ENCODE peak calls at places on chromosomes 11 and 22, in ten cellular contexts. I is Kasumi-1, V is astrocyte of the spinal cord, M is nephron progenitor cell, U is caudate nucleus, R is fibroblast of the conjunctiva, X is iris pigment epithelial cell, H is EL, A is AG08395, Z is HFF-Myc. S is an unnamed sample.
A peak's percentile ranks its signal among the peaks of the same experiment; 100 is the strongest.

GRCh38 chr11:10511046-10511711 is 29.8 kb downstream of the RNF141 start:
- DNase-seq in A (no peak), V (no peak), I (no peak), H (no peak), R (no peak), U (no peak), X (no peak), Z (no peak), M (peak; percentile 26), S (no peak)

GRCh38 chr11:66907751-66908173 is 50.4 kb downstream of the PC start:
- DNase-seq in M (peak; percentile 49), U (no peak), A (no peak), V (no peak), R (no peak), H (no peak), I (no peak), Z (no peak), X (peak; percentile 17), S (no peak)

GRCh38 chr11:56855217-56855616 is 106.7 kb upstream of the OR9G4 start:
- DNase-seq in M (no peak), Z (no peak), V (no peak), H (no peak), R (no peak), U (no peak), X (no peak), I (no peak), A (no peak), S (no peak)

GRCh38 chr11:75450826-75451783 is 18.1 kb upstream of the KLHL35 start:
- DNase-seq in M (peak; percentile 65), V (no peak), Z (no peak), A (no peak), I (peak; percentile 2), H (no peak), R (no peak), U (no peak), X (no peak), S (peak; percentile 54)

GRCh38 chr22:37657590-37658132 is 862 bp upstream of the PDXP start:
- DNase-seq in V (no peak), Z (no peak), I (peak; percentile 8), M (no peak), A (peak; percentile 37), R (no peak), U (no peak), X (peak; percentile 25), H (peak; percentile 44), S (no peak)

GRCh38 chr11:99739464-99740089 is 718.8 kb downstream of the CNTN5 start:
- DNase-seq in A (peak; percentile 1), H (peak; percentile 15), I (peak; percentile 68), V (peak; percentile 72), U (no peak), Z (no peak), X (peak; percentile 55), R (peak; percentile 10), M (peak; percentile 36), S (peak; percentile 32)

GRCh38 chr22:35134637-35135036 is 68.7 kb downstream of the ISX start:
- DNase-seq in X (no peak), M (no peak), V (no peak), Z (no peak), H (no peak), R (no peak), A (no peak), I (no peak), U (no peak), S (no peak)

GRCh38 chr22:24128631-24129601 is 52.4 kb upstream of the SUSD2 start:
- DNase-seq in V (no peak), U (no peak), X (no peak), M (no peak), A (no peak), Z (no peak), R (no peak), I (peak; percentile 10), H (no peak), S (no peak)

GRCh38 chr22:25661067-25661466 is 80.9 kb upstream of the MYO18B start:
- DNase-seq in Z (no peak), H (no peak), I (no peak), A (no peak), R (peak; percentile 17), M (no peak), X (no peak), U (no peak), V (no peak), S (no peak)

GRCh38 chr11:103488579-103488978 is 379.4 kb downstream of the DYNC2H1 start:
- DNase-seq in V (no peak), U (no peak), I (no peak), M (no peak), X (no peak), R (no peak), Z (no peak), H (no peak), A (no peak), S (no peak)

GRCh38 chr11:68354181-68354872 is 41.9 kb downstream of the LRP5 start:
- DNase-seq in R (peak; percentile 53), Z (peak; percentile 63), V (peak; percentile 93), I (no peak), H (peak; percentile 95), U (no peak), X (peak; percentile 83), M (no peak), A (peak; percentile 98), S (peak; percentile 48)

GRCh38 chr22:20299736-20300136 is 20.1 kb downstream of the DGCR6L start:
- DNase-seq in H (no peak), X (peak; percentile 34), U (no peak), A (no peak), M (no peak), Z (no peak), V (peak; percentile 3), R (no peak), I (no peak), S (no peak)

GRCh38 chr11:27213232-27213660 is 149.8 kb downstream of the CCDC34 start:
- DNase-seq in M (no peak), X (peak; percentile 89), I (no peak), R (peak; percentile 80), V (peak; percentile 92), H (peak; percentile 95), A (peak; percentile 78), Z (peak; percentile 98), U (no peak), S (no peak)

GRCh38 chr11:83464181-83464580 is 178.0 kb upstream of the CCDC90B start:
- DNase-seq in I (no peak), H (no peak), U (no peak), A (no peak), V (no peak), Z (no peak), R (no peak), X (no peak), M (no peak), S (no peak)

GRCh38 chr11:116072776-116073175 is 568.6 kb upstream of the CADM1 start:
- DNase-seq in M (peak; percentile 32), V (no peak), I (no peak), R (no peak), X (no peak), H (no peak), Z (no peak), A (no peak), U (no peak), S (peak; percentile 48)

GRCh38 chr22:49549256-49549655 is 278.4 kb downstream of the BRD1 start:
- DNase-seq in H (no peak), U (no peak), V (no peak), I (no peak), X (no peak), Z (no peak), R (no peak), A (no peak), M (no peak), S (no peak)

GRCh38 chr11:107732327-107733051 is 20.6 kb upstream of the SLN start:
- DNase-seq in U (no peak), I (no peak), X (no peak), V (no peak), R (no peak), Z (no peak), A (no peak), H (no peak), M (no peak), S (no peak)

GRCh38 chr11:13054278-13054677 is 45.2 kb downstream of the RASSF10 start:
- DNase-seq in H (peak; percentile 52), R (no peak), V (no peak), A (no peak), M (no peak), U (no peak), I (no peak), X (no peak), Z (no peak), S (no peak)

GRCh38 chr22:33726294-33726711 is 194.0 kb downstream of the LARGE1 start:
- DNase-seq in H (no peak), X (no peak), M (no peak), U (no peak), V (peak; percentile 1), Z (peak; percentile 66), R (no peak), A (peak; percentile 71), I (no peak), S (no peak)

GRCh38 chr22:38169116-38169515 is 12.5 kb downstream of the PLA2G6 start:
- DNase-seq in V (no peak), A (no peak), R (no peak), Z (no peak), U (no peak), M (no peak), I (no peak), X (no peak), H (no peak), S (no peak)

GRCh38 chr22:40024201-40025061 is 29.7 kb downstream of the FAM83F start:
- DNase-seq in H (peak; percentile 66), R (peak; percentile 32), I (peak; percentile 74), V (peak; percentile 47), M (peak; percentile 77), Z (peak; percentile 26), A (peak; percentile 85), X (peak; percentile 56), U (no peak), S (peak; percentile 80)

GRCh38 chr11:17021550-17021949 is 7.3 kb upstream of the PLEKHA7 start:
- DNase-seq in Z (no peak), V (no peak), H (peak; percentile 23), M (no peak), I (no peak), A (no peak), R (no peak), X (no peak), U (no peak), S (peak; percentile 36)

GRCh38 chr11:64582885-64583284 is 8.1 kb upstream of the SLC22A12 start:
- DNase-seq in R (no peak), M (no peak), U (no peak), A (no peak), X (no peak), Z (no peak), I (no peak), V (no peak), H (no peak), S (no peak)

GRCh38 chr22:38355275-38355674 is 38.0 kb upstream of the CSNK1E start:
- DNase-seq in H (no peak), I (no peak), A (no peak), X (no peak), M (no peak), Z (no peak), U (no peak), R (no peak), V (no peak), S (no peak)

GRCh38 chr11:126443120-126443519 is 87.6 kb downstream of the ST3GAL4 start:
- DNase-seq in X (no peak), Z (no peak), M (no peak), U (no peak), H (no peak), V (no peak), A (no peak), I (no peak), R (no peak), S (peak; percentile 36)

GRCh38 chr11:113730887-113731726 is 25.0 kb upstream of the TMPRSS5 start:
- DNase-seq in I (no peak), A (peak; percentile 76), H (peak; percentile 62), M (peak; percentile 40), Z (peak; percentile 21), U (no peak), V (peak; percentile 77), X (peak; percentile 73), R (peak; percentile 36), S (peak; percentile 70)

GRCh38 chr11:38448284-38448683 is 1850.2 kb upstream of the RAG2 start:
- DNase-seq in A (no peak), R (peak; percentile 0), U (no peak), X (no peak), Z (no peak), V (peak; percentile 49), M (no peak), I (no peak), H (peak; percentile 19), S (peak; percentile 60)

GRCh38 chr11:120030411-120030810 is 107.5 kb downstream of the TRIM29 start:
- DNase-seq in R (no peak), A (no peak), M (no peak), I (no peak), U (no peak), X (no peak), V (no peak), Z (no peak), H (no peak), S (no peak)

S was measured in BE2C.